ENCODE peak calls at places on chromosomes 11 and 22, in six cellular contexts. U is A549; Q is small intestine; H is HAP-1; B is EH; I is activated CD8-positive, alpha-beta memory T cell treated with anti-CD3 and anti-CD28 coated beads for 24 hours. Y is an unnamed sample.

GRCh38 chr22:45253039-45253641 is 12.4 kb upstream of the KIAA0930 start:
- DNase-seq in U (no peak), Q (no peak), H (no peak), B (no peak), I (no peak), Y (no peak)

GRCh38 chr22:22164541-22165272 is 79.9 kb upstream of the VPREB1 start:
- DNase-seq in U (no peak), Q (no peak), H (no peak), B (no peak), I (no peak), Y (no peak)

GRCh38 chr22:44601725-44602124 is 100.3 kb upstream of the PRR5 start:
- DNase-seq in U (no peak), Q (no peak), H (no peak), B (no peak), I (no peak), Y (no peak)

GRCh38 chr22:43861529-43861928 is 784 bp downstream of the SULT4A1 start:
- DNase-seq in U (no peak), Q (peak; percentile 96), H (no peak), B (no peak), I (no peak), Y (no peak)

GRCh38 chr22:49327411-49327810 is 500.3 kb downstream of the BRD1 start:
- DNase-seq in U (no peak), Q (no peak), H (no peak), B (no peak), I (no peak), Y (no peak)

GRCh38 chr22:38167988-38168407 is 13.6 kb downstream of the PLA2G6 start:
- DNase-seq in U (no peak), Q (no peak), H (no peak), B (no peak), I (no peak), Y (no peak)

GRCh38 chr22:42862045-42862734 is 5.1 kb upstream of the ARFGAP3 start:
- DNase-seq in U (peak; percentile 76), Q (peak; percentile 90), H (no peak), B (peak; percentile 72), I (no peak), Y (no peak)

GRCh38 chr11:73145986-73146575 is 4.0 kb upstream of the FCHSD2 start:
- DNase-seq in U (no peak), Q (no peak), H (no peak), B (no peak), I (no peak), Y (no peak)

GRCh38 chr11:69497221-69497787 is 15.8 kb downstream of the LINC01488 start:
- DNase-seq in U (peak; percentile 83), Q (no peak), H (peak; percentile 10), B (peak; percentile 99), I (no peak), Y (peak; percentile 47)

GRCh38 chr11:27196040-27196897 is 155.7 kb downstream of the BBOX1 start:
- DNase-seq in U (no peak), Q (no peak), H (peak; percentile 15), B (peak; percentile 62), I (no peak), Y (no peak)

GRCh38 chr11:78179459-78180071 is 8.9 kb downstream of the KCTD21 start:
- DNase-seq in U (peak; percentile 31), Q (no peak), H (no peak), B (no peak), I (no peak), Y (no peak)

GRCh38 chr11:911031-911889 is 650 bp upstream of the CHID1 start:
- DNase-seq in U (peak; percentile 35), Q (peak; percentile 29), H (no peak), B (peak; percentile 72), I (peak; percentile 86), Y (peak; percentile 47)

GRCh38 chr11:124600924-124601323 is 10.3 kb upstream of the PANX3 start:
- DNase-seq in U (no peak), Q (no peak), H (no peak), B (no peak), I (no peak), Y (no peak)

GRCh38 chr11:44776840-44777536 is 50.2 kb downstream of the TSPAN18 start:
- DNase-seq in U (no peak), Q (no peak), H (no peak), B (no peak), I (no peak), Y (no peak)

GRCh38 chr11:86041975-86042378 is 26.9 kb downstream of the PICALM start:
- DNase-seq in U (peak; percentile 85), Q (peak; percentile 82), H (peak; percentile 88), B (peak; percentile 90), I (no peak), Y (peak; percentile 66)